ENCODE peak calls at places on chromosomes 1 and 21, in five cellular contexts. E is HCT116, M is HepG2, T is K562, K is H1. Z is an unnamed sample.

GRCh38 chr1:179876289-179876715 is 1.3 kb downstream of the TOR1AIP2 start:
- DNase-seq in E (no peak), M (peak), T (no peak), K (no peak), Z (no peak)

GRCh38 chr1:221695346-221695745 is 46.5 kb downstream of the DUSP10 start:
- DNase-seq in E (no peak), M (no peak), T (no peak), K (no peak), Z (no peak)

GRCh38 chr21:14551741-14552140 is 5.6 kb upstream of the SAMSN1 start:
- DNase-seq in E (no peak), M (no peak), T (no peak), K (no peak), Z (no peak)

GRCh38 chr21:31526040-31526439 is 133.5 kb upstream of the SOD1 start:
- DNase-seq in E (no peak), M (no peak), T (no peak), K (no peak), Z (no peak)

GRCh38 chr21:46066843-46067331 is 31.0 kb upstream of the COL6A2 start:
- DNase-seq in E (no peak), M (no peak), T (no peak), K (no peak), Z (no peak)

GRCh38 chr1:155069551-155070391 is 6.2 kb downstream of the EFNA4 start:
- DNase-seq in E (no peak), M (no peak), T (no peak), K (no peak), Z (no peak)

GRCh38 chr1:67659229-67659628 is 25.8 kb upstream of the GADD45A start:
- DNase-seq in E (no peak), M (no peak), T (no peak), K (no peak), Z (no peak)

GRCh38 chr21:41112740-41113692 is 54.9 kb upstream of the BACE2 start:
- DNase-seq in E (no peak), M (no peak), T (no peak), K (no peak), Z (no peak)

GRCh38 chr1:84582802-84583587 is 8.8 kb upstream of the CTBS start:
- DNase-seq in E (no peak), M (peak), T (no peak), K (no peak), Z (no peak)

GRCh38 chr1:168301664-168302320 is 21.1 kb downstream of the TBX19 start:
- DNase-seq in E (peak), M (peak), T (no peak), K (no peak), Z (no peak)

GRCh38 chr1:56063461-56063860 is 515.9 kb downstream of the PLPP3 start:
- DNase-seq in E (no peak), M (no peak), T (no peak), K (no peak), Z (no peak)

GRCh38 chr1:56062625-56063024 is 516.7 kb downstream of the PLPP3 start:
- DNase-seq in E (no peak), M (no peak), T (no peak), K (no peak), Z (no peak)

GRCh38 chr1:56061824-56062223 is 517.5 kb downstream of the PLPP3 start:
- DNase-seq in E (no peak), M (no peak), T (no peak), K (no peak), Z (peak)

GRCh38 chr1:56064705-56065104 is 514.7 kb downstream of the PLPP3 start:
- DNase-seq in E (peak), M (no peak), T (no peak), K (no peak), Z (no peak)

DNA sequence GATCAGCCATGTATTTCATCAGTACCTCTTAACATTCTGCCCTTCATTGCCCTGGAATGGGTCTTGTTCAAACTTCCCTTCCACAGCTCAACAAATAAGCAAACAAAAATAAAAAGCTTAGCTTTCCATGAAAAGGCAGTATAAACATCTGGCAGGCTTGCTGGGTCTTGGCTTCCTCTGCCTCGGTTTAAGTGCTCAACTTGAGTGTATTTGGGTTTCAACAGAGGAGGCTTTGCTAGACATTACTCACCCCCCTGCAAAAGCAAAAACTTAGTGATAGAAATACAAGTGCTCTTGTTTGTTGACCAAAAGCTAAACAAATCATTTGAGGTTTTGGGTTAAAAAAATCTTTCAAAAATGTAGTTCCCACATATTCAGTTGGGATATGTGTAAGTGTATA is 518.5 kb downstream of the PLPP3 start:
- DNase-seq in E (no peak), M (no peak), T (no peak), K (no peak), Z (no peak)
- TF ChIP-seq ATF3 in E (no peak), M (no peak), T (no peak), K (no peak), Z (no peak)

GRCh38 chr1:99975569-99975968 is 5.8 kb downstream of the SLC35A3 start:
- DNase-seq in E (no peak), M (no peak), T (no peak), K (no peak), Z (no peak)
- TF ChIP-seq JUND in E (no peak), M (no peak), T (no peak), K (no peak), Z (no peak)

GRCh38 chr1:182304218-182305016 is 87.2 kb downstream of the GLUL start:
- DNase-seq in E (no peak), M (no peak), T (no peak), K (no peak), Z (no peak)

GRCh38 chr1:182315157-182315556 is 76.4 kb downstream of the GLUL start:
- DNase-seq in E (no peak), M (no peak), T (no peak), K (no peak), Z (no peak)

GRCh38 chr1:182305861-182306260 is 85.7 kb downstream of the GLUL start:
- DNase-seq in E (no peak), M (no peak), T (no peak), K (no peak), Z (no peak)

GRCh38 chr1:182309631-182310351 is 81.8 kb downstream of the GLUL start:
- DNase-seq in E (no peak), M (peak), T (peak), K (no peak), Z (no peak)
- TF ChIP-seq ATF3 in E (no peak), M (no peak), T (no peak), K (no peak), Z (no peak)

DNA sequence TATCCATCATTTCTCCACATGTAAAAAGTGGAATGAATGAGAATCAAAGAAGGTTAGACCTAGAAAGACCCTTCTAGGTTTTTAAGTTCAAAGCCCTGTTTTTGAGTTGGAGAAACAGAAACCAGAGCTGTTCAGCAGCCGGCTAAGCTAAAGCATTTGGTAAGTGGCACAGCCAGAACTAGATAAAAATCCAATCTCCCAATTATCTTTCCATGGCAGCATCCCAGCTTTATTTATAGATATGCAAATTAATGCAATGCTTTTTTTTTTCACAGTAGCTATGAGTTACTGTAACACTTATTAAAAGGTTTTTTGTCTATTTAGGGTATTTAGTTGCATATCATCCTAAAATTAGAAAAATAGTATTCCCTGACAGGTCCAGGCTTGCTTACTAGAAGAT is 85.1 kb downstream of the NIBAN1 start:
- DNase-seq in E (no peak), M (no peak), T (no peak), K (no peak), Z (no peak)
- TF ChIP-seq JUND in E (no peak), M (no peak), T (no peak), K (no peak), Z (no peak)

GRCh38 chr21:29149771-29150425 is 19.5 kb downstream of the MAP3K7CL start:
- DNase-seq in E (no peak), M (no peak), T (no peak), K (no peak), Z (no peak)
- TF ChIP-seq ATF3 in E (no peak), M (no peak), T (no peak), K (no peak), Z (no peak)

Z was measured in GM12878.